ENCODE peak calls at places on chromosomes 5 and 9, in five cellular contexts. One of them, this sample, is unnamed.

GRCh38 chr5:89582768-89583339 is 699.9 kb upstream of the MEF2C start:
- DNase-seq in AG10803: peak
- DNase-seq in H9: no peak
- DNase-seq in effector CD8-positive, alpha-beta T cell: no peak
- DNase-seq in AG09309: no peak
- DNase-seq in this sample: no peak

GRCh38 chr9:34086889-34087288 is 38.2 kb upstream of the UBAP2 start:
- DNase-seq in AG10803: no peak
- DNase-seq in effector CD8-positive, alpha-beta T cell: no peak
- DNase-seq in AG09309: no peak
- DNase-seq in H9: no peak
- DNase-seq in this sample: no peak

GRCh38 chr9:92644278-92644677 is 25.7 kb downstream of the IPPK start:
- DNase-seq in AG09309: no peak
- DNase-seq in AG10803: no peak
- DNase-seq in H9: peak
- DNase-seq in effector CD8-positive, alpha-beta T cell: no peak
- DNase-seq in this sample: peak

GRCh38 chr9:33813712-33814641 is 3.0 kb upstream of the UBE2R2 start:
- DNase-seq in H9: no peak
- DNase-seq in effector CD8-positive, alpha-beta T cell: no peak
- DNase-seq in AG10803: peak
- DNase-seq in AG09309: peak
- DNase-seq in this sample: no peak

GRCh38 chr9:131320031-131320685 is 30.6 kb downstream of the PLPP7 start:
- DNase-seq in AG10803: peak
- DNase-seq in effector CD8-positive, alpha-beta T cell: no peak
- DNase-seq in H9: no peak
- DNase-seq in AG09309: no peak
- DNase-seq in this sample: no peak

GRCh38 chr5:88679638-88680037 is 203.3 kb downstream of the MEF2C start:
- DNase-seq in H9: no peak
- DNase-seq in AG09309: no peak
- DNase-seq in effector CD8-positive, alpha-beta T cell: no peak
- DNase-seq in AG10803: no peak
- DNase-seq in this sample: no peak

GRCh38 chr5:169162407-169162806 is 138.5 kb downstream of the SLIT3 start:
- DNase-seq in AG09309: peak
- DNase-seq in H9: no peak
- DNase-seq in effector CD8-positive, alpha-beta T cell: no peak
- DNase-seq in AG10803: peak
- DNase-seq in this sample: no peak

GRCh38 chr5:151122828-151123227 is 34.8 kb downstream of the ANXA6 start:
- DNase-seq in H9: no peak
- DNase-seq in AG10803: no peak
- DNase-seq in effector CD8-positive, alpha-beta T cell: no peak
- DNase-seq in AG09309: no peak
- DNase-seq in this sample: no peak

GRCh38 chr5:150058480-150059126 is 27.8 kb downstream of the CSF1R start:
- DNase-seq in effector CD8-positive, alpha-beta T cell: no peak
- DNase-seq in H9: no peak
- DNase-seq in AG10803: peak
- DNase-seq in AG09309: no peak
- DNase-seq in this sample: no peak

GRCh38 chr9:7117676-7118561 is 360.1 kb downstream of the KDM4C start:
- DNase-seq in H9: no peak
- DNase-seq in AG10803: peak
- DNase-seq in AG09309: peak
- DNase-seq in effector CD8-positive, alpha-beta T cell: no peak
- DNase-seq in this sample: no peak

GRCh38 chr9:93262537-93263310 is 78.8 kb downstream of the WNK2 start:
- DNase-seq in AG10803: no peak
- DNase-seq in H9: peak
- DNase-seq in effector CD8-positive, alpha-beta T cell: no peak
- DNase-seq in AG09309: no peak
- DNase-seq in this sample: no peak

GRCh38 chr9:81789751-81790150 is 100.4 kb upstream of the TLE1 start:
- DNase-seq in effector CD8-positive, alpha-beta T cell: no peak
- DNase-seq in AG10803: peak
- DNase-seq in AG09309: peak
- DNase-seq in H9: no peak
- DNase-seq in this sample: no peak

GRCh38 chr5:96922452-96923244 is 13.2 kb upstream of the LNPEP start:
- DNase-seq in AG10803: no peak
- DNase-seq in H9: no peak
- DNase-seq in AG09309: no peak
- DNase-seq in effector CD8-positive, alpha-beta T cell: no peak
- DNase-seq in this sample: no peak

GRCh38 chr9:111000202-111000601 is 38.1 kb downstream of the LPAR1 start:
- DNase-seq in AG09309: no peak
- DNase-seq in H9: no peak
- DNase-seq in effector CD8-positive, alpha-beta T cell: no peak
- DNase-seq in AG10803: no peak
- DNase-seq in this sample: no peak

GRCh38 chr5:122458278-122458872 is 146.3 kb downstream of the SNCAIP start:
- DNase-seq in H9: no peak
- DNase-seq in effector CD8-positive, alpha-beta T cell: no peak
- DNase-seq in AG10803: peak
- DNase-seq in AG09309: no peak
- DNase-seq in this sample: no peak

This sample was measured in ascending aorta.